ENCODE peak calls at places on chromosomes 6 and 20, in five cellular contexts. O, U, J, S and G are unnamed samples.

GRCh38 chr6:132464538-132465256 is 48.2 kb downstream of the STX7 start:
- DNase-seq in O (no peak), U (no peak), J (no peak), S (no peak), G (no peak)

GRCh38 chr6:150008588-150008987 is 16.7 kb downstream of the RAET1L start:
- DNase-seq in O (no peak), U (peak; percentile 60), J (no peak), S (no peak), G (no peak)

GRCh38 chr6:165834613-165835259 is 171.7 kb upstream of the PDE10A start:
- DNase-seq in O (peak; percentile 54), U (peak; percentile 97), J (peak; percentile 90), S (no peak), G (no peak)

GRCh38 chr20:50574108-50574507 is 63.9 kb downstream of the PTPN1 start:
- DNase-seq in O (no peak), U (no peak), J (no peak), S (no peak), G (no peak)

GRCh38 chr6:87721311-87721710 is 19.3 kb upstream of the AKIRIN2 start:
- DNase-seq in O (no peak), U (no peak), J (no peak), S (no peak), G (no peak)

GRCh38 chr6:47439348-47439668 is 38.3 kb upstream of the CD2AP start:
- DNase-seq in O (no peak), U (no peak), J (no peak), S (no peak), G (no peak)

GRCh38 chr20:6075428-6076219 is 21.8 kb upstream of the LRRN4 start:
- DNase-seq in O (peak; percentile 60), U (no peak), J (no peak), S (peak; percentile 19), G (no peak)

GRCh38 chr20:59850018-59850641 is 83.3 kb downstream of the SYCP2 start:
- DNase-seq in O (no peak), U (no peak), J (no peak), S (no peak), G (no peak)

GRCh38 chr20:44142416-44142815 is 44.6 kb downstream of the JPH2 start:
- DNase-seq in O (no peak), U (no peak), J (no peak), S (no peak), G (no peak)

GRCh38 chr20:23130622-23130916 is 44.4 kb upstream of the CD93 start:
- DNase-seq in O (no peak), U (no peak), J (no peak), S (no peak), G (peak; percentile 76)

GRCh38 chr6:108848116-108848868 is at the start of gene ARMC2:
- DNase-seq in O (peak; percentile 96), U (peak; percentile 94), J (peak; percentile 99), S (peak; percentile 93), G (peak; percentile 90)

GRCh38 chr20:7272512-7272911 is 505.0 kb downstream of the BMP2 start:
- DNase-seq in O (no peak), U (no peak), J (no peak), S (no peak), G (no peak)

GRCh38 chr20:46458891-46459750 is 52.7 kb upstream of the ELMO2 start:
- DNase-seq in O (peak; percentile 27), U (peak; percentile 68), J (peak; percentile 86), S (peak; percentile 25), G (no peak)

GRCh38 chr6:69796081-69796626 is 656 bp downstream of the LMBRD1 start:
- DNase-seq in O (no peak), U (peak; percentile 69), J (peak; percentile 81), S (no peak), G (no peak)

GRCh38 chr6:106444777-106445507 is 84.4 kb downstream of the CRYBG1 start:
- DNase-seq in O (no peak), U (no peak), J (no peak), S (no peak), G (no peak)

GRCh38 chr6:109483744-109484075 is 691 bp upstream of the ZBTB24 start:
- DNase-seq in O (no peak), U (no peak), J (no peak), S (no peak), G (no peak)

GRCh38 chr6:143149771-143150170 is 89.1 kb downstream of the AIG1 start:
- DNase-seq in O (no peak), U (no peak), J (no peak), S (no peak), G (no peak)

GRCh38 chr6:116096979-116097816 is 3.5 kb upstream of the NT5DC1 start:
- DNase-seq in O (no peak), U (no peak), J (no peak), S (no peak), G (no peak)

GRCh38 chr6:41801380-41801779 is 13.9 kb downstream of the TOMM6 start:
- DNase-seq in O (no peak), U (no peak), J (no peak), S (no peak), G (no peak)

GRCh38 chr6:91221072-91221471 is 634.2 kb upstream of the MAP3K7 start:
- DNase-seq in O (no peak), U (no peak), J (no peak), S (no peak), G (no peak)

GRCh38 chr6:75204222-75204958 is 1.5 kb downstream of the COL12A1 start:
- DNase-seq in O (peak; percentile 88), U (peak; percentile 69), J (peak; percentile 60), S (peak; percentile 73), G (peak; percentile 86)

GRCh38 chr6:123802697-123803455 is 789 bp upstream of the NKAIN2 start:
- DNase-seq in O (peak; percentile 68), U (peak; percentile 77), J (peak; percentile 94), S (peak; percentile 71), G (peak; percentile 74)

GRCh38 chr6:123804771-123805540 is 1.3 kb downstream of the NKAIN2 start:
- DNase-seq in O (no peak), U (no peak), J (no peak), S (no peak), G (no peak)

GRCh38 chr6:123802351-123802696 is 1.3 kb upstream of the NKAIN2 start:
- DNase-seq in O (no peak), U (no peak), J (no peak), S (no peak), G (no peak)

GRCh38 chr6:123803456-123803861 is 206 bp upstream of the NKAIN2 start:
- DNase-seq in O (no peak), U (no peak), J (no peak), S (no peak), G (no peak)

GRCh38 chr6:123803862-123804681 is at the start of gene NKAIN2:
- DNase-seq in O (peak; percentile 11), U (no peak), J (peak; percentile 80), S (peak; percentile 52), G (no peak)
- H3K4me3 ChIP-seq in O (peak within 1 kb of the TSS; percentile 28), U (peak within 1 kb of the TSS; percentile 47), J (peak within 1 kb of the TSS; percentile 48), S (peak within 1 kb of the TSS; percentile 82), G (peak within 1 kb of the TSS; percentile 64)

GRCh38 chr20:52410182-52410647 is 218.6 kb upstream of the ZFP64 start:
- DNase-seq in O (no peak), U (no peak), J (no peak), S (no peak), G (no peak)
- H3K4me3 ChIP-seq in O (no peak overlapping the region), U (no peak overlapping the region), J (no peak overlapping the region), S (no peak overlapping the region), G (no peak overlapping the region)

GRCh38 chr6:73631849-73632248 is 21.9 kb downstream of the SLC17A5 start:
- DNase-seq in O (no peak), U (no peak), J (no peak), S (no peak), G (no peak)
- H3K4me3 ChIP-seq in O (no peak overlapping the region), U (no peak overlapping the region), J (no peak overlapping the region), S (no peak overlapping the region), G (no peak overlapping the region)

GRCh38 chr20:48826064-48826463 is 1.7 kb downstream of the PREX1 start:
- DNase-seq in O (no peak), U (no peak), J (no peak), S (no peak), G (no peak)
- H3K4me3 ChIP-seq in O (no peak overlapping the region), U (peak overlapping the region; percentile 66), J (peak overlapping the region; percentile 78), S (peak overlapping the region; percentile 76), G (peak overlapping the region; percentile 77)

DNA sequence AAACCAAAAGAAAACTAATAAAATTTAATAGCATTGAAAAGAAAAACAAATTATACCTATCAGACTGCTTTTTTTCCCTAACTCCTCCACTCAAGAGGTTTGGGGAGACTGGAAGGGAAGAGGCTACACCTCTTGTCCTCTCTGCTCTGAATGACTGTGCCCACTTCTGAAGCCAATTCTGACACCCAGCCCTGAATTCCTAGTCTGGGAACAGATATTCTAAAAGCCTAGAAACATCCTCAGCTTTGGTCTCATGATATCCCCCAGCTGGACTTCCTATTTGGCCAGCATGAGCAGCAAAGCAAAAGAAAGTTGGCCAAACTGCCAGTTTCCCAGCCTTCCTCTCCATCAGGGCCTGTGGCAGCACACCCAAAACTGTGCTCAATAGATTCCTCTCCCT is 152.3 kb upstream of the RIN2 start:
- DNase-seq in O (no peak), U (no peak), J (no peak), S (no peak), G (no peak)
- H3K4me3 ChIP-seq in O (no peak overlapping the region), U (no peak overlapping the region), J (no peak overlapping the region), S (no peak overlapping the region), G (no peak overlapping the region)

GRCh38 chr6:146915671-146916127 is 288.5 kb upstream of the STXBP5 start:
- DNase-seq in O (no peak), U (no peak), J (no peak), S (no peak), G (no peak)

GRCh38 chr6:146912730-146913680 is 291.2 kb upstream of the STXBP5 start:
- DNase-seq in O (no peak), U (no peak), J (no peak), S (no peak), G (no peak)

GRCh38 chr6:146914563-146915483 is 289.4 kb upstream of the STXBP5 start:
- DNase-seq in O (peak; percentile 32), U (no peak), J (no peak), S (peak; percentile 28), G (peak; percentile 64)

GRCh38 chr6:146911635-146912034 is 292.6 kb upstream of the STXBP5 start:
- DNase-seq in O (no peak), U (no peak), J (no peak), S (no peak), G (no peak)

DNA sequence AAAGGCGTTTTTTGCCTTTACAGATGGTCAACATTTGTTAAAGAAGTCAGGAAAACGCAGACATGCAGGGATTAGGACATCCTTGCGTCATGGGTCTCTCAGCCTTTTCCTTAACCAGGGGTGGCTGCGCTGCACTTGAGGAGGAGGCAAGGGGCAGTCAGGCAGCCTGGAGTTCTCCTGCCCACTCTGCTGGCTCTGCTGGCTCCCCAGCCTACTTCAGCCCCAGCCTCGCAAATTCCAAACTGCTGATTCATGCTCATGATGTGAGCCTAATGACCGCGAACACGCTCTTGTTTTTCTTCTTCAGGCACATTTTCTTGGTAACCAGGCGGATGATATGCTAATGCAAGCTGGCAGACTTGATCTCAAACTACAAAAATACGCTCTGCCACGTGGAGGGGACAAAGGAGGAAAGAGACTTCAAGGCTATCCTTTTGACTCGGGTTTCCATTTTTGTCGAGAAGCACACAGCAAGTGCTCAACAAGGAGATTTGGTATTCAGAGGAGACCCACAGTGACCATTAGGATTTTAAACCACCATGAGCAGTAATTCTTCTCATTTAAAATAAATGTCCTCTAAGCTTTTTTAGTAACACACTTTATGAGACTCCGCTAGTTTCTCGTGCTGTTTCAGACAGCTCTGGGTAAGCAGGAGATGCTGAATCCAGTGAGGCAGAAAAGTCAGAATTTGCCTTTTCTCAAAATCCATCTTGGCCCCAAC is 290.2 kb upstream of the STXBP5 start:
- DNase-seq in O (peak; percentile 71), U (peak; percentile 28), J (peak; percentile 86), S (peak; percentile 64), G (peak; percentile 75)
- H3K4me3 ChIP-seq in O (peak overlapping the region; percentile 8), U (peak overlapping the region; percentile 18), J (peak overlapping the region; percentile 8), S (peak overlapping the region; percentile 47), G (peak overlapping the region; percentile 31)